ENCODE peak calls at places on chromosome 11, in six cellular contexts. A, L, D, F, I and J are unnamed samples.

GRCh38 chr11:91795139-91795887 is 429.3 kb upstream of the FAT3 start:
- DNase-seq in A (no peak), L (no peak), D (no peak), F (no peak), I (no peak), J (no peak)

GRCh38 chr11:116887909-116888556 is 50.6 kb upstream of the APOA1 start:
- DNase-seq in A (no peak), L (no peak), D (no peak), F (no peak), I (no peak), J (no peak)

GRCh38 chr11:47466701-47467250 is 17.8 kb upstream of the RAPSN start:
- DNase-seq in A (no peak), L (no peak), D (no peak), F (peak; percentile 39), I (peak; percentile 84), J (no peak)

GRCh38 chr11:64814712-64815187 is 4.4 kb upstream of the MEN1 start:
- DNase-seq in A (no peak), L (no peak), D (no peak), F (no peak), I (no peak), J (no peak)

GRCh38 chr11:1052133-1053011 is 15.9 kb upstream of the MUC6 start:
- DNase-seq in A (no peak), L (no peak), D (no peak), F (no peak), I (no peak), J (no peak)

GRCh38 chr11:120696597-120696996 is 185.0 kb downstream of the GRIK4 start:
- DNase-seq in A (no peak), L (no peak), D (no peak), F (no peak), I (no peak), J (no peak)

GRCh38 chr11:3037041-3037944 is 19.9 kb downstream of the CARS1 start:
- DNase-seq in A (peak; percentile 21), L (peak; percentile 72), D (no peak), F (peak; percentile 63), I (peak; percentile 85), J (no peak)

GRCh38 chr11:10498426-10499250 is 42.3 kb downstream of the RNF141 start:
- DNase-seq in A (no peak), L (no peak), D (no peak), F (no peak), I (no peak), J (no peak)

GRCh38 chr11:64223001-64223651 is 2.9 kb downstream of the TRPT1 start:
- DNase-seq in A (no peak), L (no peak), D (no peak), F (no peak), I (no peak), J (no peak)

GRCh38 chr11:113189909-113190667 is 124.3 kb upstream of the TTC12 start:
- DNase-seq in A (no peak), L (no peak), D (no peak), F (no peak), I (no peak), J (no peak)

GRCh38 chr11:123338266-123338800 is 91.7 kb upstream of the GRAMD1B start:
- DNase-seq in A (no peak), L (no peak), D (no peak), F (no peak), I (no peak), J (no peak)

GRCh38 chr11:1077417-1078119 is 2.9 kb downstream of the MUC2 start:
- DNase-seq in A (no peak), L (no peak), D (no peak), F (no peak), I (no peak), J (no peak)